ENCODE peak calls at places on chromosomes 5 and 9, in seven cellular contexts. O is mesenchymal stem cell, H is neuronal stem cell, P is IMR-90, N is H9, Z is trophoblast cell, A is H1. M is an unnamed sample.
A peak's percentile ranks its signal among the peaks of the same experiment; 100 is the strongest.

GRCh38 chr9:116661037-116661954 is 25.8 kb upstream of the TRIM32 start:
- DNase-seq in O (peak; percentile 75), H (peak; percentile 48), P (peak; percentile 84), N (peak; percentile 41), Z (peak; percentile 26), A (no peak), M (peak; percentile 86)

GRCh38 chr9:72185561-72185960 is 36.3 kb downstream of the GDA start:
- DNase-seq in O (no peak), H (no peak), P (no peak), N (no peak), Z (no peak), A (no peak), M (no peak)

GRCh38 chr5:22473865-22474264 is 379.3 kb downstream of the CDH12 start:
- DNase-seq in O (no peak), H (no peak), P (no peak), N (no peak), Z (no peak), A (no peak), M (no peak)

GRCh38 chr5:180352116-180352975 is 790 bp downstream of the GFPT2 start:
- DNase-seq in O (peak; percentile 54), H (peak; percentile 47), P (no peak), N (no peak), Z (no peak), A (peak; percentile 65), M (peak; percentile 61)

GRCh38 chr5:89615839-89616518 is 733.0 kb upstream of the MEF2C start:
- DNase-seq in O (no peak), H (no peak), P (no peak), N (no peak), Z (no peak), A (no peak), M (no peak)

GRCh38 chr9:36870960-36871359 is 163.1 kb downstream of the PAX5 start:
- DNase-seq in O (no peak), H (no peak), P (no peak), N (no peak), Z (no peak), A (no peak), M (no peak)

GRCh38 chr5:3348576-3349535 is 246.8 kb upstream of the IRX1 start:
- DNase-seq in O (no peak), H (no peak), P (no peak), N (peak; percentile 17), Z (no peak), A (no peak), M (no peak)

GRCh38 chr5:128782446-128782845 is 182.8 kb upstream of the SLC27A6 start:
- DNase-seq in O (peak; percentile 23), H (no peak), P (peak; percentile 85), N (no peak), Z (no peak), A (no peak), M (no peak)

GRCh38 chr5:124040799-124041198 is 528.8 kb downstream of the CSNK1G3 start:
- DNase-seq in O (no peak), H (no peak), P (peak; percentile 28), N (no peak), Z (no peak), A (no peak), M (no peak)

GRCh38 chr9:120868676-120869359 is 8.2 kb downstream of the PHF19 start:
- DNase-seq in O (peak; percentile 91), H (peak; percentile 93), P (peak; percentile 84), N (peak; percentile 99), Z (peak; percentile 95), A (peak; percentile 98), M (peak; percentile 99)

GRCh38 chr5:170211575-170212334 is 21.0 kb upstream of the C5orf58 start:
- DNase-seq in O (no peak), H (no peak), P (no peak), N (no peak), Z (peak; percentile 19), A (no peak), M (no peak)

DNA sequence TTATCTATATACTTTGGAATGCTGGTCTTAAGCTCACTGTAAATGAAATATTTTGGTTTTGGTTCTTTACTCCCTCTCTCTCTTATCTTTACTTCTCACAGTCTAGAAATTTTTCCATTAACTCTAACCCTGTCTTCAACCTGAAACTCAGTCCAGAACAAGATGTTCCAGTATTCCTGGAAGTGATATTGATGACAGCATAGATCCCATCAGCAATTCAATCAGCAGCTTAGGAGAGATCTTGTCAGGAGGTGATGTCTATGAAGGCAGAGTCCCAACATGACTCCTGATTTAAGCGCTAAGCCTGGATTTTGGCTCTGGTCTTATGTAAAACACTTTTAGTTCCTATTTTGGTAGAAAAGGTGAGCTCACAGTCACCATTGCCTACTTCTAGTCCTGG is 52.6 kb downstream of the RFK start:
- DNase-seq in O (no peak), H (no peak), P (no peak), N (no peak), Z (peak; percentile 56), A (no peak), M (no peak)
- H2AK5ac ChIP-seq in O (no peak overlapping the region), H (no peak overlapping the region), P (no peak overlapping the region), N (no peak overlapping the region), Z (no peak overlapping the region), A (no peak overlapping the region), M (no peak overlapping the region)

GRCh38 chr5:77791356-77791755 is 15.2 kb upstream of the TBCA start:
- DNase-seq in O (no peak), H (no peak), P (no peak), N (no peak), Z (no peak), A (no peak), M (no peak)
- H3K4ac ChIP-seq in O (no peak overlapping the region), H (no peak overlapping the region), P (no peak overlapping the region), N (no peak overlapping the region), Z (no peak overlapping the region), A (no peak overlapping the region), M (no peak overlapping the region)

GRCh38 chr5:97998946-97999345 is 774.5 kb upstream of the RGMB start:
- DNase-seq in O (peak; percentile 28), H (peak; percentile 46), P (peak; percentile 47), N (no peak), Z (peak; percentile 19), A (no peak), M (no peak)

DNA sequence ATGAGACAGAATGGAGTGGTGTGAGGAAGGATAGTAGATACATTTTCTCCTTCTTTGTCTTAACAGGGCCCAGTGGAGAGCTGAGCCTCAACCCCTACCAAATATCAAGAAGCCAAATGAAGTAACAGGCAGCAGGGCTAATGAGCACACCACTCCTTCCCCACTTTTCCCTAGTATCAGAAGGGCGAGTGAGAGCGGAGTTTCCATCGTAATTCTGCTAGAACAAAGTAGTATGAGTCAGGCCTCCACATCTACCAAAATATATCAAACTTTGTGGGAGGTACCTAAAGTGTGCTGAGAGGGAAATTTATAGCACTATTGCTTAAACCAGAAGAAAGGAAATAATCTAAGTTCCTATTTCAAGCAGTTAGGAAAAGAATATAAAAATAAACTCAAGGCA is 769.0 kb upstream of the RGMB start:
- DNase-seq in O (no peak), H (no peak), P (no peak), N (no peak), Z (no peak), A (no peak), M (no peak)
- H2AK5ac ChIP-seq in O (no peak overlapping the region), H (no peak overlapping the region), P (no peak overlapping the region), N (no peak overlapping the region), Z (no peak overlapping the region), A (no peak overlapping the region), M (no peak overlapping the region)

GRCh38 chr5:74177995-74178394 is 462.5 kb downstream of the ENC1 start:
- DNase-seq in O (no peak), H (no peak), P (no peak), N (no peak), Z (no peak), A (no peak), M (no peak)

GRCh38 chr5:74183041-74183440 is 457.5 kb downstream of the ENC1 start:
- DNase-seq in O (no peak), H (no peak), P (no peak), N (no peak), Z (no peak), A (no peak), M (no peak)

GRCh38 chr5:74182603-74183002 is 457.9 kb downstream of the ENC1 start:
- DNase-seq in O (no peak), H (no peak), P (no peak), N (no peak), Z (no peak), A (no peak), M (no peak)

GRCh38 chr5:74179183-74179582 is 461.3 kb downstream of the ENC1 start:
- DNase-seq in O (peak; percentile 38), H (no peak), P (peak; percentile 97), N (no peak), Z (no peak), A (no peak), M (peak; percentile 26)

GRCh38 chr5:74179701-74180100 is 460.8 kb downstream of the ENC1 start:
- DNase-seq in O (no peak), H (no peak), P (peak; percentile 17), N (no peak), Z (no peak), A (no peak), M (no peak)
- H3K4ac ChIP-seq in O (no peak overlapping the region), H (no peak overlapping the region), P (no peak overlapping the region), N (no peak overlapping the region), Z (no peak overlapping the region), A (no peak overlapping the region), M (no peak overlapping the region)

GRCh38 chr9:108783318-108784127 is 72.3 kb downstream of the ACTL7B start:
- DNase-seq in O (no peak), H (no peak), P (no peak), N (no peak), Z (no peak), A (no peak), M (no peak)

GRCh38 chr9:108784128-108784490 is 71.7 kb downstream of the ACTL7B start:
- DNase-seq in O (no peak), H (no peak), P (no peak), N (no peak), Z (no peak), A (no peak), M (no peak)

GRCh38 chr9:108786756-108787663 is 68.8 kb downstream of the ACTL7B start:
- DNase-seq in O (peak; percentile 53), H (no peak), P (peak; percentile 1), N (no peak), Z (no peak), A (no peak), M (peak; percentile 50)

GRCh38 chr9:108786322-108786721 is 69.5 kb downstream of the ACTL7B start:
- DNase-seq in O (no peak), H (no peak), P (no peak), N (no peak), Z (no peak), A (no peak), M (no peak)

DNA sequence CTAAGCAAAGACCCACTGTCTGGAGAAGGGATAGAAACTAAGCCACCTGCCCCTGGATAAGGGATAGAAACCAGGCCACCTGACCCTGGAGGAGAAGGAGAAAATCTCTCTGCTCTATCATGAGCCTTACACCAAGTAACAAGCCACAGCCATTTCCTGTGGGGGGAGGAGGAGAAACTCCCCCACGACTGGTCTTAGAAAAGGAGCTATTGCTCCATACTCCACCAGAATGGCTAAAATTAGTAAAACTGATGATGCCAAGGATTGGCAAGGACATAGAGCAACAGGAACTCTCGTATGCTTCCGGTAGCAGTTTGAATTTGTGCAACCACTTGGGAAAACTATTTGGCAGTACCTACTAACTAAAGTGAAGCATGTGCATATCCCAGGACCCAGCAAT is 70.8 kb downstream of the ACTL7B start:
- DNase-seq in O (peak; percentile 59), H (no peak), P (no peak), N (no peak), Z (no peak), A (no peak), M (no peak)
- H2AK5ac ChIP-seq in O (peak overlapping the region; percentile 26), H (no peak overlapping the region), P (no peak overlapping the region), N (no peak overlapping the region), Z (no peak overlapping the region), A (no peak overlapping the region), M (no peak overlapping the region)

M was measured in mesendoderm.